ENCODE peak calls at places on chromosomes 7 and 10, in five cellular contexts. S, V, X, F and P are unnamed samples. For H3K36me3 and H3K4me1, the result is how much of the 10 kb centered on the place peaks cover.

GRCh38 chr10:116891208-116891607 is 41.9 kb downstream of the ENO4 start:
- DNase-seq in S (peak), V (peak), X (peak), F (no peak), P (peak)

GRCh38 chr7:158497627-158498026 is 90.0 kb downstream of the PTPRN2 start:
- DNase-seq in S (no peak), V (no peak), X (no peak), F (no peak), P (no peak)

GRCh38 chr7:604038-604883 is 84.6 kb upstream of the PDGFA start:
- DNase-seq in S (peak), V (peak), X (peak), F (no peak), P (peak)

GRCh38 chr7:155414508-155414907 is 43.4 kb upstream of the EN2 start:
- DNase-seq in S (no peak), V (no peak), X (no peak), F (no peak), P (no peak)

GRCh38 chr7:83814480-83814879 is 165.5 kb upstream of the SEMA3E start:
- DNase-seq in S (no peak), V (no peak), X (no peak), F (no peak), P (no peak)

GRCh38 chr10:90718185-90718584 is 139.7 kb downstream of the HTR7 start:
- DNase-seq in S (no peak), V (no peak), X (no peak), F (no peak), P (no peak)

GRCh38 chr7:17131983-17132655 is 166.3 kb upstream of the AHR start:
- DNase-seq in S (no peak), V (no peak), X (no peak), F (no peak), P (no peak)

GRCh38 chr7:124698964-124699363 is 66.6 kb downstream of the GPR37 start:
- DNase-seq in S (no peak), V (no peak), X (no peak), F (no peak), P (no peak)

GRCh38 chr10:49187044-49187484 is 1.1 kb downstream of the TMEM273 start:
- DNase-seq in S (no peak), V (no peak), X (peak), F (no peak), P (no peak)

GRCh38 chr10:75395171-75395954 is 6.2 kb downstream of the ZNF503 start:
- DNase-seq in S (peak), V (peak), X (no peak), F (no peak), P (peak)

GRCh38 chr10:484925-485661 is 204.4 kb downstream of the DIP2C start:
- DNase-seq in S (no peak), V (no peak), X (no peak), F (peak), P (no peak)

GRCh38 chr7:44634839-44635591 is 28.6 kb downstream of the OGDH start:
- DNase-seq in S (peak), V (peak), X (peak), F (no peak), P (no peak)

GRCh38 chr10:26903818-26904217 is 43.1 kb upstream of the ABI1 start:
- DNase-seq in S (no peak), V (no peak), X (no peak), F (no peak), P (no peak)

GRCh38 chr10:114181971-114182370 is 2.8 kb downstream of the TDRD1 start:
- DNase-seq in S (peak), V (no peak), X (peak), F (no peak), P (no peak)

GRCh38 chr7:108200326-108200725 is 70.2 kb upstream of the LAMB4 start:
- DNase-seq in S (no peak), V (no peak), X (no peak), F (no peak), P (no peak)

GRCh38 chr7:26308551-26308950 is 16.9 kb downstream of the SNX10 start:
- DNase-seq in S (no peak), V (no peak), X (no peak), F (no peak), P (no peak)

GRCh38 chr7:26306770-26307169 is 15.1 kb downstream of the SNX10 start:
- DNase-seq in S (no peak), V (no peak), X (no peak), F (no peak), P (no peak)

GRCh38 chr7:26307226-26307625 is 15.6 kb downstream of the SNX10 start:
- DNase-seq in S (peak), V (peak), X (peak), F (no peak), P (peak)

GRCh38 chr7:26305869-26306665 is 14.4 kb downstream of the SNX10 start:
- DNase-seq in S (no peak), V (peak), X (no peak), F (no peak), P (no peak)

DNA sequence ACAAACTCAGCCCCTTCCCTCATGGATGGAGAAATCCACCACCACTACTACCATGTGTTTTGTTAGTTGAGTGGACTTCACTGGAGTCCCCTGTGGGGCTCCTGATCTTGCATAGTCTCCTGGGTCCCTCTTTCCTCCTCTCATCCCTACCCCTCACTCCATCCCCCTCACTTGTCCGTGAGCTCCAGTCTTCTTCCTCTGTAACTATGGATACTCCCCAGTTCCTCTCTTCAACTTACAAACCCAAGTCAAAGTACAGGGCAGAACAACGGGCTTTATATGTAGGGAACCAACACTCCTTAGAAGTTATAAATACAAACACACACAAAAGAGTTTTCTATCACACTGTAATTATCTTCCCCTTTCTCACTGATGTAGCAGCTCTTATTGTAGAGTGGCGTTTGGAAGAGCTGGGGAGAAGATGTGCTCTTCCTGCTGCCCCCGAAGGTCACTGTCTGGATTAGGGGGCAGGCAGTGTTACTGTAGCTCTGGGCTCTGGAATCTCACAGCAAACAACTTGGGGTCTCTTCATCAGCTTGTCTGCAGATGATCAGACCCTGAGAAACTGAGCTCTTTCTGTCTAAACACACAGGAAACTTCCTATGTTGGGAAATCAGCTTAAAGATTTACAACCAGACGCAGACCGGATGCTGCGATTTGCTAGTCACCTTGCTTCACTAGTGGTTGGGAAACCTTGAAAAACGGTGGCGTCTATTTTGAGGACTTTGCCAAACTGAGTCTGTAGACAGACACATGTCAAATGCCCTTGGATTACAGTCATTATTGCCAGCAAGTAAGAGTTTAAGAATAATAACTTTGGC is 13.6 kb downstream of the SNX10 start:
- DNase-seq in S (no peak), V (peak), X (no peak), F (no peak), P (no peak)
- H3K27ac ChIP-seq in S (no peak), V (peak), X (peak), F (no peak), P (no peak)

DNA sequence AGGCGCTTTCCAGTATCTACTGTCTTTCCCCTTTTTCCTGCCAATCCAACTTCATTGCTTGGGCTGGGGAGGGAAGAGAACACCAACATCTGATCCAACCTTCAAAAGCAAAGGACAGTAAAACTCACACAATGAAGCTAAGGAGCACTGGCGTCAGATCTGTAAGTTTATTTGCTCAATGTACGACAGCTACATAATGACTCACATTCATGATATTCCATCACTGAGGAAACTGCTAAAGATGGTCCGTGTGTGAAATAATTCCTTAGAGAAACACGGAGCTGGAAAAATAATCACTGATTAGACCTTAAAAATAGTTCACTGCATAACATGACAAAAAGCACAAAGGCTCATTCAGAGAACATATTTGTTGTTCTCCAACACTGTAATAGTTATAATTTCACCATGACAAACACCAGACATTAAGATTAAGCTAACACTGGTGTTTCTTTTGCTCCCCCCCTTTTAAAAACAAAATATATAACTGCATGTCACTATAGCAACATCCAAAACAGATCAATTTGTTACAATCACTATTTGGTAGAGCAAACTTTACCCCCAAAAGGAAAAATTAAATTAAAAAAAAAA is 24.3 kb downstream of the HSPB1 start:
- DNase-seq in S (no peak), V (no peak), X (no peak), F (no peak), P (no peak)
- H3K36me3 ChIP-seq in S (under half), V (under half), X (under half), F (under half), P (under half)

GRCh38 chr7:121015560-121015959 is 27.0 kb downstream of the CPED1 start:
- DNase-seq in S (no peak), V (no peak), X (no peak), F (no peak), P (no peak)

GRCh38 chr7:121011401-121011800 is 22.9 kb downstream of the CPED1 start:
- DNase-seq in S (no peak), V (no peak), X (no peak), F (no peak), P (no peak)

GRCh38 chr7:121012919-121013318 is 24.4 kb downstream of the CPED1 start:
- DNase-seq in S (no peak), V (no peak), X (no peak), F (no peak), P (no peak)

GRCh38 chr7:121016976-121017375 is 28.5 kb downstream of the CPED1 start:
- DNase-seq in S (no peak), V (no peak), X (peak), F (no peak), P (no peak)

GRCh38 chr7:121012170-121012874 is 23.8 kb downstream of the CPED1 start:
- DNase-seq in S (no peak), V (no peak), X (no peak), F (no peak), P (no peak)
- H3K4me1 ChIP-seq in S (under half), V (under half), X (under half), F (under half), P (under half)

GRCh38 chr10:97435211-97435610 is 9.2 kb downstream of the PGAM1 start:
- DNase-seq in S (no peak), V (no peak), X (no peak), F (no peak), P (no peak)
- H3K27ac ChIP-seq in S (no peak), V (no peak), X (no peak), F (no peak), P (no peak)

GRCh38 chr10:1966698-1967097 is 229.4 kb upstream of the ADARB2 start:
- DNase-seq in S (no peak), V (no peak), X (no peak), F (no peak), P (no peak)
- H3K36me3 ChIP-seq in S (under half), V (under half), X (under half), F (under half), P (under half)

DNA sequence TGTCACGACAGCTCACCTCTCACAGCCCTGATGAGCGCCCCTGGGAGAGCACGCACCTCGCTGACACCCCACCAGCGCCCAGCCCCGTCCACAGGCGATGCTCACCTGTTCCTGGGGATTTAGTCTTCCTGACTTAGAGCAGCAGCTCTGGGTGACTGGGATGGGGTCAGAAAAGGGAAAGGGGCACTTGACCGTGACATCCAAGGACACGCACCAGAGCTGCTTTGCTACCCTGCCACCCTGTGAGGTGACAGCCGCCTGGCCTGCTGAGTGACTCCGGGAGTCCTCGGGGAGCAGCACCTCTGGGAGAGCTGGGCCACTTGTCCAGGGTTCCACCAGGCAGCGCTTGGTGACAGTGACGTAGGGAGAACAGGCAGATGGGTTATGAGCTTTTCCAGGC is 148.2 kb downstream of the PRKAG2 start:
- DNase-seq in S (no peak), V (no peak), X (no peak), F (no peak), P (peak)
- H3K4me1 ChIP-seq in S (under half), V (under half), X (half or more), F (under half), P (under half)

GRCh38 chr7:51316262-51316665 is 345 bp downstream of the COBL start:
- DNase-seq in S (peak), V (peak), X (no peak), F (peak), P (no peak)
- H3K27ac ChIP-seq in S (peak), V (peak), X (peak), F (no peak), P (no peak)

GRCh38 chr7:12683678-12684077 is 3.8 kb upstream of the ARL4A start:
- DNase-seq in S (no peak), V (no peak), X (no peak), F (no peak), P (no peak)
- H3K36me3 ChIP-seq in S (under half), V (under half), X (under half), F (under half), P (under half)

GRCh38 chr10:72083234-72084093 is 4.9 kb downstream of the SPOCK2 start:
- DNase-seq in S (no peak), V (no peak), X (no peak), F (no peak), P (no peak)
- H3K4me1 ChIP-seq in S (under half), V (under half), X (under half), F (under half), P (under half)

GRCh38 chr10:13158401-13158800 is 3.0 kb upstream of the MCM10 start:
- DNase-seq in S (no peak), V (no peak), X (no peak), F (no peak), P (no peak)
- H3K27ac ChIP-seq in S (peak), V (no peak), X (no peak), F (no peak), P (no peak)